ENCODE peak calls at places on chromosomes 2 and 18, in eight cellular contexts. Y is type B pancreatic cell, E is epithelial cell of esophagus, U is ovary, G is Panc1, R is A673, Q is dorsolateral prefrontal cortex, I is kidney. T is an unnamed sample.

GRCh38 chr2:134225841-134226240 is 28.0 kb upstream of the MGAT5 start:
- DNase-seq in Y (no peak), E (no peak), U (no peak), G (no peak), R (no peak), Q (no peak), I (no peak), T (no peak)

GRCh38 chr2:44708646-44709000 is 232.9 kb upstream of the SIX3 start:
- DNase-seq in Y (no peak), E (no peak), U (no peak), G (no peak), R (no peak), Q (no peak), I (no peak), T (no peak)

GRCh38 chr2:176569574-176569973 is 300.3 kb downstream of the MTX2 start:
- DNase-seq in Y (no peak), E (no peak), U (no peak), G (no peak), R (no peak), Q (no peak), I (no peak), T (no peak)

GRCh38 chr2:127619191-127619590 is 26.8 kb upstream of the GPR17 start:
- DNase-seq in Y (peak; percentile 43), E (no peak), U (no peak), G (no peak), R (no peak), Q (no peak), I (no peak), T (peak; percentile 21)

GRCh38 chr2:190912731-190913130 is 32.1 kb downstream of the GLS start:
- DNase-seq in Y (no peak), E (no peak), U (no peak), G (no peak), R (no peak), Q (no peak), I (no peak), T (no peak)

GRCh38 chr2:33207336-33207735 is 260.6 kb downstream of the LTBP1 start:
- DNase-seq in Y (no peak), E (no peak), U (no peak), G (no peak), R (no peak), Q (no peak), I (no peak), T (no peak)

GRCh38 chr2:60312618-60313017 is 240.8 kb downstream of the BCL11A start:
- DNase-seq in Y (no peak), E (no peak), U (no peak), G (no peak), R (no peak), Q (no peak), I (no peak), T (no peak)

GRCh38 chr2:71736091-71736878 is 282.9 kb downstream of the DYSF start:
- DNase-seq in Y (no peak), E (no peak), U (no peak), G (no peak), R (no peak), Q (no peak), I (no peak), T (no peak)

GRCh38 chr2:85711578-85712060 is 17.5 kb downstream of the GNLY start:
- DNase-seq in Y (peak; percentile 56), E (no peak), U (no peak), G (no peak), R (no peak), Q (no peak), I (no peak), T (no peak)

GRCh38 chr18:49898421-49898820 is 85.1 kb upstream of the ACAA2 start:
- DNase-seq in Y (no peak), E (peak; percentile 81), U (peak; percentile 28), G (no peak), R (peak; percentile 79), Q (no peak), I (no peak), T (no peak)

GRCh38 chr2:191824403-191824802 is 22.5 kb downstream of the CAVIN2 start:
- DNase-seq in Y (no peak), E (peak; percentile 49), U (no peak), G (no peak), R (no peak), Q (no peak), I (no peak), T (no peak)

GRCh38 chr18:53799134-53799533 is 425.3 kb downstream of the MBD2 start:
- DNase-seq in Y (no peak), E (peak; percentile 68), U (no peak), G (no peak), R (peak; percentile 11), Q (no peak), I (no peak), T (no peak)

GRCh38 chr2:223894968-223895367 is 50.2 kb downstream of the WDFY1 start:
- DNase-seq in Y (no peak), E (no peak), U (no peak), G (no peak), R (no peak), Q (no peak), I (no peak), T (no peak)

GRCh38 chr2:86069091-86069685 is 36.5 kb downstream of the POLR1A start:
- DNase-seq in Y (no peak), E (no peak), U (no peak), G (no peak), R (no peak), Q (no peak), I (no peak), T (no peak)

GRCh38 chr2:100246163-100247145 is 75.8 kb downstream of the LONRF2 start:
- DNase-seq in Y (no peak), E (no peak), U (no peak), G (no peak), R (peak; percentile 55), Q (no peak), I (no peak), T (no peak)

GRCh38 chr18:47260138-47260923 is 8.9 kb upstream of the SKOR2 start:
- DNase-seq in Y (peak; percentile 81), E (peak; percentile 66), U (no peak), G (no peak), R (peak; percentile 68), Q (no peak), I (peak; percentile 71), T (peak; percentile 38)

GRCh38 chr2:222884765-222885424 is 24.1 kb downstream of the ACSL3 start:
- DNase-seq in Y (no peak), E (no peak), U (no peak), G (no peak), R (no peak), Q (no peak), I (no peak), T (no peak)

GRCh38 chr2:169361706-169362345 is 508 bp downstream of the LRP2 start:
- DNase-seq in Y (peak; percentile 68), E (no peak), U (peak; percentile 13), G (no peak), R (no peak), Q (peak; percentile 59), I (peak; percentile 70), T (no peak)

GRCh38 chr2:190119948-190120347 is 57.4 kb upstream of the MSTN start:
- DNase-seq in Y (no peak), E (no peak), U (no peak), G (no peak), R (no peak), Q (no peak), I (no peak), T (no peak)

GRCh38 chr2:218369374-218369773 is 12.7 kb upstream of the SLC11A1 start:
- DNase-seq in Y (no peak), E (no peak), U (no peak), G (no peak), R (no peak), Q (no peak), I (peak; percentile 22), T (no peak)

GRCh38 chr2:218368150-218368528 is 11.5 kb downstream of the CATIP start:
- DNase-seq in Y (no peak), E (no peak), U (peak; percentile 49), G (no peak), R (no peak), Q (no peak), I (peak; percentile 73), T (no peak)

GRCh38 chr2:218368621-218369153 is 12.0 kb downstream of the CATIP start:
- DNase-seq in Y (no peak), E (no peak), U (peak; percentile 65), G (no peak), R (no peak), Q (no peak), I (peak; percentile 77), T (no peak)

GRCh38 chr2:218366621-218367414 is 10.2 kb downstream of the CATIP start:
- DNase-seq in Y (no peak), E (no peak), U (no peak), G (no peak), R (no peak), Q (no peak), I (no peak), T (no peak)

DNA sequence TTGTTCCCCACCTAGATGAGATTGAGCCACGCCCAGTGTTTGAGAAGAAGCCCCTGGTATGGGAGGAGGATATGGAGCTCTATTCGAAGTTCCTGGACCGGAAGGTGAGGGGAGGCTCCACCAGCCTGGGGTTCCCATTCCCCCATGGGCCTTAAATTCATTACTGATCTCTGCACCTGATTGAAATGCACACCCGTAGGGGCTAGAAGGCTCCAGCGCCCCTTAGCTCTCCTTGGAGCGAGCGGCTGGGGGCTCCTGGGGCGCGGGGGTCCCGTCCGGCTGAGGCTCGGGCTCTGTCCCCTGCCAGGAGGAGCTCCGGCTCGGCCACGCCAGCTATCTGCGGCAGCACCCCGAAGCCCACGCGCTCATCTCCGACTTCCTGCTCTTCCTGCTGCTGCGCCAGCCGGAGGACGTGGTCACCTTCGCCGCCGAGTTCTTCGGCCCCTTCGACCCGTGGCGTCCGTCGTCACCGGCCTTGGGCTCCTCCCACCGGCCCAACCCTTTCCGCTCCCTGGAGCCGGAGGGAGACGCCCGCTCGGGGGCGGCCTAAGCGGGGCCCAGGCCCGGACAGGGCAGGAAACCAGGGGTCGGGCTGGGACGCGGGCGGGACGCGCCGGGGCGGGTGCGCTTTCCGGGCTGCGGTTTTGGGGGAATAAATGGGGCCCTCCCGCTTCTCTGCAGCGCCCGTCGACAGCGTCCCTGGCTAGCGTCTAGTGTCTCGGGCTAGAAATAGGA is 10.9 kb downstream of the CATIP start:
- DNase-seq in Y (peak; percentile 82), E (peak; percentile 45), U (peak; percentile 89), G (no peak), R (no peak), Q (peak; percentile 78), I (peak; percentile 97), T (no peak)
- TF ChIP-seq CTCF in Y (no peak), E (no peak), U (no peak), G (no peak), R (no peak), Q (no peak), I (peak; percentile 15), T (no peak)

GRCh38 chr18:45266023-45266422 is 349.3 kb upstream of the SLC14A2 start:
- DNase-seq in Y (no peak), E (no peak), U (no peak), G (no peak), R (no peak), Q (no peak), I (no peak), T (no peak)
- TF ChIP-seq CTCF in Y (no peak), E (no peak), U (no peak), G (no peak), R (no peak), Q (no peak), I (no peak), T (no peak)

GRCh38 chr2:174729797-174730529 is 34.3 kb downstream of the CHRNA1 start:
- DNase-seq in Y (no peak), E (peak; percentile 18), U (no peak), G (no peak), R (peak; percentile 22), Q (peak; percentile 51), I (no peak), T (peak; percentile 27)
- TF ChIP-seq CTCF in Y (no peak), E (no peak), U (no peak), G (no peak), R (no peak), Q (no peak), I (no peak), T (no peak)

GRCh38 chr18:23503038-23503966 is at the start of gene RMC1:
- DNase-seq in Y (peak; percentile 97), E (peak; percentile 96), U (peak; percentile 98), G (no peak), R (peak; percentile 95), Q (peak; percentile 98), I (peak; percentile 99), T (peak; percentile 88)
- TF ChIP-seq CTCF in Y (peak; percentile 39), E (peak; percentile 17), U (no peak), G (peak; percentile 50), R (peak; percentile 18), Q (no peak), I (peak; percentile 19), T (peak; percentile 23)